ENCODE peak calls at places on chromosome 22, in six cellular contexts. M is natural killer cell, L is epithelial cell of esophagus, D is fibroblast of mammary gland, R is neural progenitor cell, I is Calu3. Z is an unnamed sample.

GRCh38 chr22:27283714-27284113 is 517.8 kb downstream of the MN1 start:
- DNase-seq in L (no peak), I (no peak), D (peak; percentile 10), R (no peak), M (no peak), Z (no peak)

GRCh38 chr22:39277135-39277607 is 32.4 kb upstream of the PDGFB start:
- DNase-seq in M (no peak), D (peak; percentile 83), I (no peak), L (peak; percentile 74), R (no peak), Z (no peak)

GRCh38 chr22:49027122-49027670 is 800.5 kb downstream of the BRD1 start:
- DNase-seq in I (no peak), R (no peak), L (no peak), M (no peak), D (no peak), Z (no peak)

GRCh38 chr22:19224985-19225384 is 46.4 kb upstream of the SLC25A1 start:
- DNase-seq in L (no peak), I (no peak), R (no peak), D (no peak), M (no peak), Z (no peak)

GRCh38 chr22:17896552-17896951 is 122.3 kb upstream of the BID start:
- DNase-seq in R (peak; percentile 69), I (no peak), M (no peak), L (no peak), D (no peak), Z (no peak)

GRCh38 chr22:48926663-48927062 is 901.0 kb downstream of the BRD1 start:
- DNase-seq in R (no peak), L (no peak), M (no peak), D (no peak), I (no peak), Z (peak; percentile 47)

GRCh38 chr22:27212617-27213177 is 555.3 kb downstream of the MIAT start:
- DNase-seq in L (peak; percentile 87), R (peak; percentile 37), D (peak; percentile 98), I (peak; percentile 19), M (no peak), Z (peak; percentile 94)

GRCh38 chr22:23294221-23294620 is 113.9 kb downstream of the BCR start:
- DNase-seq in R (no peak), I (no peak), L (no peak), D (no peak), M (no peak), Z (no peak)

GRCh38 chr22:36365020-36365411 is 22.8 kb downstream of the MYH9 start:
- DNase-seq in M (peak; percentile 80), R (peak; percentile 46), D (peak; percentile 100), L (peak; percentile 95), I (peak; percentile 78), Z (no peak)

GRCh38 chr22:44497218-44497903 is 672 bp downstream of the RTL6 start:
- DNase-seq in L (no peak), M (no peak), D (peak; percentile 53), I (peak; percentile 12), R (peak; percentile 40), Z (peak; percentile 81)

GRCh38 chr22:20651286-20651685 is 122.6 kb upstream of the SERPIND1 start:
- DNase-seq in I (no peak), L (no peak), R (no peak), M (no peak), D (no peak), Z (peak; percentile 70)
- TF ChIP-seq CTCF in I (no peak), L (no peak), R (no peak), M (no peak), D (no peak), Z (no peak)

DNA sequence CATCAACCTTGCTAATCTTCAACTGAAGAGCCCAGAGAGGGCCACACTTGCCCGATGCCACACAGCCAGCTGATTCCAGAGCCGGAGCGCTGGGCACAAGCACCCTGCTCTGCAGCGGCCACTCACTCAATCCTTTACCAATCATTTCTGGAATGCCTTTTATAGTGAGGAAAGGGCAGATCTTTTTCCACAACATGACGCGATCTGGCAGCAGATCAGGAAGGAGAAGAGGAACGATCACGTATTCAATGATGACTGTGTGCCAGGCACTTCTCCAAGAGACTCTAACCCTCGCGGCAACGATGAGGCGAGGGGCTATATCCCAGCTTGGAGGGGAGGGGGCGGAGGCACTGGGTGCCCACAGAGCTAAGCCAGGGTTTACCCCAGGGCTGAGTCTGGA is 56.3 kb upstream of the TCF20 start:
- DNase-seq in L (peak; percentile 24), D (peak; percentile 24), R (no peak), M (no peak), I (no peak), Z (no peak)
- TF ChIP-seq CTCF in L (no peak), D (no peak), R (no peak), M (no peak), I (no peak), Z (no peak)

DNA sequence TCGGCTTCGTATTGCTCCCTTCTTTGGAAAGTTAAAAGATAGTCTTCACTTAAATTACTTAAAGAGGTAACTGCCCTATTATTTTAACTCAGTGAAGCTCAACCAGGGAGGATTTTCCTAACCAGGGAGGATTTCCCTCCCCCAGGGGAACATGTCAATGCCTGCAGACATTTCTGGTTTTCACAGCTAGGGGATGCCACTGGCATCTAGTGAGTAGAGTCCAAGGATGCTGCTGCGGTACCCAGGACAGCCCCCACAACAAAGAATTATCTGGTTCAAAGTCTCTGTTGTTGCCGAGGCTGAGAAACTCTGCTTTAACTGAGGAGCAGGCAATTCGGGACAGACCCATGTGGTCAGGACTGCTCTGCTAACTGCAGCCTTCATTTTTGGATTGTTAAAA is 82.2 kb downstream of the DEPDC5 start:
- DNase-seq in D (no peak), I (no peak), L (no peak), M (no peak), R (peak; percentile 41), Z (no peak)
- TF ChIP-seq CTCF in D (no peak), I (no peak), L (no peak), M (no peak), R (peak; percentile 30), Z (no peak)

DNA sequence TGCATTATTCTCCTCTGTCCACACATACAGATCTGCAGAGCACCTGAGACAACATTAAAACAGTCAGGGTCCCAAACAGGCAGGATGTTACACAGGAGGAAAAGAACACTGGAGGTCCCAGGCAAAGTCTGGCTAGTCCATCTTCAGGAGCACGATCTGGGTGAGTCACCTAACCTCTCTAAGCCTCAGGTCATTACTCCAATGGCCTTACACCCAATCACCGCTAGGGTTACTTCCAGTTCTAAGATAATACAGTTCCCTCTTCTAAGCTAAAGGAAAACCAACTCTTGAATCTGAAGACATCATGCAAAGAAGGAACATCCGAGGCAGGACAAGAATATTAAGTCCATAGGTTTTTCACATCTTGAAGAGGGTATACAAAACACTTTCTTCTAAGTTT is 24.5 kb downstream of the ASCC2 start:
- DNase-seq in R (no peak), I (peak; percentile 24), M (no peak), D (peak; percentile 54), L (no peak), Z (no peak)
- TF ChIP-seq CTCF in R (peak; percentile 15), I (no peak), M (no peak), D (peak; percentile 25), L (no peak), Z (no peak)

DNA sequence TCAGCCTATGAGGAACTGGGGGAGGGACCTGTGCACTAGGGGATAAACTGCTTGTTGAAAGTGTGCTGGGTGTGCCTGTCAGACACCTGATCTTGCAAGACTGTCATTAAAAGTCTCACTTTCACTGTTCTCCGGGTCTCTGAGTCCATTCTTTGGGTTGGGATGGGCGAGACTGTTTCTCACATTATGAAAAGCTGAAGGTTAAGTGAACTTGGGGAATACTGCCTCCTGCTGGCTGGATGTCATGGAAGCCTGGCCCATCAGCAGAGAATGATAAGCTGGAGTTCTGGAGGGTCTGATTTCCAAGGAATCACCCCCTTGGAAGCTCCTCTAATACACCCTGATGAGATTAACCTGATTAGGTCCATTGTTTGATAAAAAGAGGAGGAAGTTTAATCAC is 9.0 kb upstream of the VPREB1 start:
- DNase-seq in D (peak; percentile 34), R (peak; percentile 61), M (no peak), I (peak; percentile 42), L (peak; percentile 52), Z (peak; percentile 80)
- TF ChIP-seq CTCF in D (peak; percentile 52), R (peak; percentile 64), M (peak; percentile 50), I (peak; percentile 45), L (peak; percentile 47), Z (no peak)

GRCh38 chr22:46659059-46659790 is 39.0 kb downstream of the GRAMD4 start:
- DNase-seq in L (no peak), R (no peak), M (no peak), D (no peak), I (no peak), Z (no peak)

GRCh38 chr22:46662226-46662625 is 42.0 kb downstream of the GRAMD4 start:
- DNase-seq in D (no peak), I (no peak), M (no peak), R (no peak), L (no peak), Z (no peak)

GRCh38 chr22:46659791-46660186 is 39.6 kb downstream of the GRAMD4 start:
- DNase-seq in L (no peak), R (no peak), M (no peak), D (no peak), I (no peak), Z (no peak)

GRCh38 chr22:46661221-46661851 is 41.1 kb downstream of the GRAMD4 start:
- DNase-seq in D (peak; percentile 79), R (no peak), I (peak; percentile 54), M (no peak), L (peak; percentile 88), Z (no peak)

GRCh38 chr22:46660604-46661201 is 40.5 kb downstream of the GRAMD4 start:
- DNase-seq in R (no peak), I (peak; percentile 24), D (no peak), L (no peak), M (no peak), Z (no peak)
- TF ChIP-seq CTCF in R (peak; percentile 10), I (no peak), D (no peak), L (no peak), M (no peak), Z (no peak)

Z was measured in esophagus muscularis mucosa.